ENCODE peak calls at places on chromosomes 12 and 14, in eight cellular contexts. C is IMR-90, S is thyroid gland, U is endodermal cell, M is uterus, Y is cardiac muscle cell, O is psoas muscle, D is MG63. X is an unnamed sample. For H3K27me3, the result is how much of the 10 kb centered on the place peaks cover.

GRCh38 chr12:116376354-116377193 is 99.1 kb upstream of the MED13L start:
- DNase-seq in O (no peak), M (no peak), U (no peak), S (no peak), D (no peak), Y (peak), C (peak), X (no peak)

GRCh38 chr14:104682107-104682593 is 7.3 kb upstream of the INF2 start:
- DNase-seq in U (peak), S (no peak), D (peak), C (no peak), Y (peak), M (no peak), O (no peak), X (no peak)

GRCh38 chr12:57694459-57695019 is 607 bp downstream of the OS9 start:
- DNase-seq in D (peak), Y (peak), S (peak), O (no peak), C (no peak), U (peak), M (no peak), X (no peak)

GRCh38 chr14:96574633-96575191 is 72.5 kb downstream of the PAPOLA start:
- DNase-seq in Y (peak), D (peak), S (peak), C (peak), O (no peak), U (no peak), M (peak), X (no peak)

GRCh38 chr14:67630938-67631337 is 11.2 kb downstream of the ARG2 start:
- DNase-seq in S (no peak), C (no peak), Y (no peak), U (no peak), O (no peak), M (no peak), D (no peak), X (no peak)

GRCh38 chr12:13534645-13535398 is 338.3 kb downstream of the EMP1 start:
- DNase-seq in O (peak), U (peak), M (peak), C (peak), D (peak), Y (peak), S (peak), X (no peak)

GRCh38 chr14:102408729-102409128 is 46.0 kb downstream of the TECPR2 start:
- DNase-seq in M (no peak), C (peak), Y (no peak), O (no peak), U (no peak), S (peak), D (no peak), X (no peak)

GRCh38 chr12:107025691-107026090 is 38.7 kb upstream of the MTERF2 start:
- DNase-seq in S (no peak), D (no peak), C (no peak), Y (no peak), O (no peak), M (no peak), U (no peak), X (no peak)

GRCh38 chr14:91883770-91884169 is 16.4 kb upstream of the TC2N start:
- DNase-seq in D (no peak), S (peak), O (peak), Y (peak), M (peak), U (no peak), C (no peak), X (peak)

GRCh38 chr12:1500095-1500801 is 94.1 kb downstream of the FBXL14 start:
- DNase-seq in C (peak), U (no peak), D (peak), M (no peak), O (peak), S (no peak), Y (peak), X (no peak)

GRCh38 chr12:10838461-10838860 is 10.8 kb downstream of the PRR4 start:
- DNase-seq in O (no peak), D (no peak), S (no peak), C (no peak), U (no peak), Y (no peak), M (no peak), X (no peak)

GRCh38 chr12:131808744-131809371 is 19.3 kb upstream of the MMP17 start:
- DNase-seq in C (no peak), M (no peak), Y (peak), S (no peak), D (no peak), O (peak), U (no peak), X (no peak)

GRCh38 chr14:98599082-98599481 is 672.9 kb downstream of the BCL11B start:
- DNase-seq in M (no peak), S (no peak), U (no peak), D (no peak), C (no peak), O (no peak), Y (no peak), X (no peak)

GRCh38 chr12:56808954-56809353 is 45.8 kb downstream of the HSD17B6 start:
- DNase-seq in C (no peak), Y (no peak), S (no peak), M (no peak), U (no peak), D (peak), O (no peak), X (no peak)

GRCh38 chr12:98422809-98423208 is 92.6 kb upstream of the TMPO start:
- DNase-seq in D (no peak), O (no peak), U (peak), Y (no peak), C (no peak), M (no peak), S (no peak), X (no peak)
- H3K27me3 ChIP-seq in D (under half), O (under half), U (under half), Y (under half), C (under half), M (under half), S (under half), X (under half)

GRCh38 chr14:37599527-37600368 is 4.3 kb downstream of the TTC6 start:
- DNase-seq in M (no peak), C (no peak), U (peak), O (no peak), S (no peak), D (no peak), Y (no peak), X (no peak)

GRCh38 chr14:37602605-37603453 is 7.4 kb downstream of the TTC6 start:
- DNase-seq in Y (no peak), O (no peak), D (no peak), C (no peak), S (no peak), U (no peak), M (no peak), X (no peak)

GRCh38 chr14:37598973-37599526 is 3.6 kb downstream of the TTC6 start:
- DNase-seq in S (no peak), O (no peak), U (peak), D (no peak), Y (no peak), M (no peak), C (no peak), X (no peak)

GRCh38 chr14:37601849-37602248 is 6.4 kb downstream of the TTC6 start:
- DNase-seq in Y (no peak), C (no peak), D (no peak), S (no peak), U (no peak), O (no peak), M (no peak), X (no peak)

GRCh38 chr14:37600880-37601741 is 5.7 kb downstream of the TTC6 start:
- DNase-seq in O (no peak), M (no peak), Y (no peak), C (no peak), U (no peak), D (no peak), S (no peak), X (no peak)
- H3K27me3 ChIP-seq in O (under half), M (half or more), Y (half or more), C (half or more), U (half or more), D (under half), S (half or more), X (half or more)

GRCh38 chr12:121132601-121133481 is at the start of gene P2RX7:
- DNase-seq in D (peak), O (peak), Y (peak), S (peak), M (peak), C (peak), U (peak), X (peak)
- H3K27me3 ChIP-seq in D (under half), O (under half), Y (under half), S (under half), M (under half), C (under half), U (under half), X (under half)

DNA sequence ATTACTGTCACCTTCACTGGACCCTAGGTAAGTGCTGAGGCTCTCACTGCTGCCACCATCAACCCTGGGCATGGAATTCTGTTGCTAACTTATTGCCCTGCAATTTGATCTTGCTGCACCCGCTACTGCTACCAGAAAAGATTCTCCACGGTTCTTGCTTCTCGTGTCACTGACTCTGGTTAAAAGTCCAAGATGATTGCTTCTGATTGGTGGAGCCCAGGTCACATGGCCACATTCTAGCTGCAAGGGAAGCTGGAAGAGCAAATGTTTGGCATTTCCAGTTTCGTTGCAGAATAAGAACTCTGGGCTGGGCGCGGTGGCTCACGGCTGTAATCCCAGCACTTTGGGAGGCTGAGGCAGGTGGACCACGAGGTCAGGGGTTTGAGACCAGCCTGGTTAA is 7.5 kb upstream of the VSX2 start:
- DNase-seq in Y (no peak), O (no peak), D (no peak), C (no peak), M (no peak), S (no peak), U (no peak), X (no peak)
- H3K27me3 ChIP-seq in Y (half or more), O (under half), D (under half), C (half or more), M (under half), S (under half), U (under half), X (under half)

DNA sequence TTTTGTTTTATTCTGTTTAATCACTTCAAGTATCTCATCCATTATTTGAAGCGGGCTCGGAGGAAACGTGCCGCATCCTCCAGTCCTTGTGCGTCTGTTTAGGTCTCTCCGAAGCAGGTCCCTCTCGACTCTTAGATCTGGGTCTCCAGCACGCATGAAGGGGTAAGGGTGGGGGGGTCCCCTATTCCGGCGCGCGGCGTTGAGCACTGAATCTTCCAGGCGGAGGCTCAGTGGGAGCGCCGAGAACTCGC is 311 bp upstream of the LGR5 start:
- DNase-seq in Y (no peak), U (no peak), C (no peak), D (no peak), S (no peak), M (no peak), O (no peak), X (no peak)
- H3K27me3 ChIP-seq in Y (half or more), U (under half), C (under half), D (under half), S (under half), M (under half), O (under half), X (half or more)

GRCh38 chr14:77200406-77200985 is 18.9 kb downstream of the TMEM63C start:
- DNase-seq in O (no peak), C (no peak), Y (no peak), U (no peak), S (no peak), D (no peak), M (no peak), X (no peak)
- H3K27me3 ChIP-seq in O (under half), C (under half), Y (under half), U (under half), S (under half), D (under half), M (under half), X (under half)

GRCh38 chr12:112381421-112381897 is 772 bp downstream of the HECTD4 start:
- DNase-seq in M (peak), Y (no peak), O (peak), U (peak), C (no peak), S (peak), D (no peak), X (peak)
- H3K27me3 ChIP-seq in M (under half), Y (under half), O (under half), U (under half), C (under half), S (under half), D (under half), X (under half)

GRCh38 chr12:130066742-130067141 is 95.5 kb upstream of the FZD10 start:
- DNase-seq in S (no peak), U (no peak), D (no peak), Y (no peak), O (no peak), M (no peak), C (no peak), X (no peak)

GRCh38 chr12:130064999-130065398 is 97.3 kb upstream of the FZD10 start:
- DNase-seq in C (no peak), Y (no peak), U (peak), S (no peak), O (no peak), D (no peak), M (no peak), X (no peak)

GRCh38 chr12:130068741-130069140 is 93.5 kb upstream of the FZD10 start:
- DNase-seq in O (no peak), D (no peak), M (no peak), Y (no peak), C (no peak), S (no peak), U (no peak), X (no peak)

DNA sequence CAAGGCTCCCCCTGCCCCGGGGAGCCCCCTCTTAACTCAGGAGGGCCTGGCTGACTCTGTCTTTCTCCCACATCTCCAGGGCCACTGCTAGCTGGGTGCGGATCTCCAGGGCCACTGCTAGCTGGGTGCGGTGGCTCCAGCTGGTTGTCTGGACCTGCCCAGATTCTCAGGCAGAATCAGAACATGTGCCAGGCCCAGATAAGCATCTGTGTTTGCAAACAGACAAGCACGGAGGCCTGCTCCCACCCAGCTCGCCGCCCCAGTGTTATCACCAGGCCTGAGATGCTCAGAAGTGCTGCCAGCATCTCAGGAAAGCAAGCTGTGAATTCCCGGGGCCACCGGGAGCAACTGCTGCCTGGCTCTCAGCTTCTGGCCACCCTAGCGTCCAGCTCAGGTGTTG is 98.4 kb upstream of the FZD10 start:
- DNase-seq in Y (no peak), U (no peak), M (no peak), O (no peak), S (no peak), D (no peak), C (no peak), X (no peak)
- H3K27me3 ChIP-seq in Y (under half), U (under half), M (under half), O (under half), S (under half), D (under half), C (under half), X (under half)

X was measured in suprapubic skin.